ENCODE peak calls at places on chromosomes 2 and 18, in four cellular contexts. One of them, this sample, is unnamed.

GRCh38 chr2:224626735-224627134 is 41.6 kb upstream of the CUL3 start:
- DNase-seq in right cardiac atrium: no peak
- DNase-seq in NCI-H2081: no peak
- DNase-seq in Panc1: no peak
- DNase-seq in this sample: no peak

GRCh38 chr2:7525746-7526145 is 608.5 kb downstream of the RNF144A start:
- DNase-seq in right cardiac atrium: no peak
- DNase-seq in NCI-H2081: no peak
- DNase-seq in Panc1: no peak
- DNase-seq in this sample: no peak

GRCh38 chr2:239323473-239323872 is 77.3 kb downstream of the HDAC4 start:
- DNase-seq in right cardiac atrium: no peak
- DNase-seq in NCI-H2081: no peak
- DNase-seq in Panc1: no peak
- DNase-seq in this sample: no peak

GRCh38 chr18:36711813-36712444 is 116.9 kb downstream of the TPGS2 start:
- DNase-seq in right cardiac atrium: no peak
- DNase-seq in NCI-H2081: no peak
- DNase-seq in Panc1: peak; percentile 2
- DNase-seq in this sample: peak; percentile 83

GRCh38 chr18:36130039-36130831 is 536 bp downstream of the ELP2 start:
- DNase-seq in right cardiac atrium: no peak
- DNase-seq in NCI-H2081: no peak
- DNase-seq in Panc1: no peak
- DNase-seq in this sample: peak; percentile 7

GRCh38 chr18:64234336-64234735 is 85.4 kb upstream of the LINC00305 start:
- DNase-seq in right cardiac atrium: no peak
- DNase-seq in NCI-H2081: no peak
- DNase-seq in Panc1: no peak
- DNase-seq in this sample: no peak

GRCh38 chr18:44035554-44035953 is 645.1 kb upstream of the SETBP1 start:
- DNase-seq in right cardiac atrium: no peak
- DNase-seq in NCI-H2081: no peak
- DNase-seq in Panc1: no peak
- DNase-seq in this sample: no peak

GRCh38 chr2:226185613-226186211 is 613.9 kb downstream of the IRS1 start:
- DNase-seq in right cardiac atrium: no peak
- DNase-seq in NCI-H2081: no peak
- DNase-seq in Panc1: peak; percentile 7
- DNase-seq in this sample: peak; percentile 98

GRCh38 chr2:200728630-200729029 is 83.1 kb upstream of the BZW1 start:
- DNase-seq in right cardiac atrium: peak; percentile 74
- DNase-seq in NCI-H2081: no peak
- DNase-seq in Panc1: no peak
- DNase-seq in this sample: peak; percentile 93

GRCh38 chr2:105380432-105381118 is 18.3 kb downstream of the FHL2 start:
- DNase-seq in right cardiac atrium: no peak
- DNase-seq in NCI-H2081: no peak
- DNase-seq in Panc1: no peak
- DNase-seq in this sample: peak; percentile 80

GRCh38 chr18:13216732-13217465 is 1.7 kb upstream of the LDLRAD4 start:
- DNase-seq in right cardiac atrium: peak; percentile 86
- DNase-seq in NCI-H2081: no peak
- DNase-seq in Panc1: no peak
- DNase-seq in this sample: no peak

GRCh38 chr2:42142476-42143184 is 26.5 kb upstream of the EML4 start:
- DNase-seq in right cardiac atrium: no peak
- DNase-seq in NCI-H2081: no peak
- DNase-seq in Panc1: no peak
- DNase-seq in this sample: no peak

GRCh38 chr2:226726546-226726945 is 73.1 kb downstream of the IRS1 start:
- DNase-seq in right cardiac atrium: no peak
- DNase-seq in NCI-H2081: no peak
- DNase-seq in Panc1: no peak
- DNase-seq in this sample: peak; percentile 68

GRCh38 chr2:35343135-35343534 is 1012.4 kb upstream of the CRIM1 start:
- DNase-seq in right cardiac atrium: no peak
- DNase-seq in NCI-H2081: no peak
- DNase-seq in Panc1: no peak
- DNase-seq in this sample: no peak

GRCh38 chr2:27911458-27912210 is 21.1 kb downstream of the BABAM2 start:
- DNase-seq in right cardiac atrium: no peak
- DNase-seq in NCI-H2081: no peak
- DNase-seq in Panc1: no peak
- DNase-seq in this sample: no peak

GRCh38 chr2:96870631-96871255 is 863 bp upstream of the SEMA4C start:
- DNase-seq in right cardiac atrium: peak; percentile 82
- DNase-seq in NCI-H2081: peak; percentile 49
- DNase-seq in Panc1: no peak
- DNase-seq in this sample: peak; percentile 67